ENCODE peak calls at places on chromosomes 13 and 19, in four cellular contexts. Z is astrocyte of the spinal cord, J is retinal pigment epithelial cell, P is pancreas. D is an unnamed sample.

GRCh38 chr19:40424637-40425449 is 949 bp downstream of the SERTAD1 start:
- DNase-seq in Z (peak), P (no peak), J (no peak), D (no peak)

GRCh38 chr19:2720777-2721569 is at the start of gene DIRAS1:
- DNase-seq in P (no peak), J (no peak), Z (no peak), D (no peak)

GRCh38 chr19:40530091-40530901 is 46.4 kb upstream of the SHKBP1 start:
- DNase-seq in J (no peak), Z (no peak), P (peak), D (no peak)

GRCh38 chr13:19088416-19088815 is 93.2 kb downstream of the TUBA3C start:
- DNase-seq in P (no peak), J (no peak), Z (no peak), D (no peak)

GRCh38 chr19:23783634-23784033 is 24.9 kb upstream of the ZNF681 start:
- DNase-seq in Z (no peak), J (no peak), P (no peak), D (no peak)

GRCh38 chr13:72565893-72566292 is 161.5 kb downstream of the MZT1 start:
- DNase-seq in Z (peak), P (no peak), J (no peak), D (no peak)

GRCh38 chr19:42196011-42197001 is 21.2 kb downstream of the DEDD2 start:
- DNase-seq in J (no peak), P (no peak), Z (no peak), D (no peak)

GRCh38 chr19:33639034-33639681 is 17.4 kb downstream of the CHST8 start:
- DNase-seq in Z (no peak), P (no peak), J (no peak), D (no peak)

GRCh38 chr13:113045214-113046007 is 60.2 kb upstream of the F7 start:
- DNase-seq in P (peak), Z (no peak), J (no peak), D (no peak)

GRCh38 chr13:80273717-80274116 is 67.2 kb downstream of the SPRY2 start:
- DNase-seq in Z (no peak), P (no peak), J (no peak), D (no peak)

GRCh38 chr19:16442386-16443276 is 29.1 kb downstream of the EPS15L1 start:
- DNase-seq in J (no peak), Z (no peak), P (peak), D (peak)

GRCh38 chr13:36385471-36385870 is 39.3 kb upstream of the SPART start:
- DNase-seq in J (peak), P (no peak), Z (no peak), D (no peak)

GRCh38 chr19:8831373-8831772 is 731 bp downstream of the ZNF558 start:
- DNase-seq in J (no peak), Z (no peak), P (no peak), D (no peak)

GRCh38 chr19:8835877-8836276 is 3.7 kb downstream of the MBD3L1 start:
- DNase-seq in Z (no peak), J (no peak), P (no peak), D (no peak)

GRCh38 chr19:8835446-8835845 is 3.3 kb downstream of the MBD3L1 start:
- DNase-seq in J (no peak), Z (no peak), P (no peak), D (no peak)

GRCh38 chr19:8832132-8833021 is at the start of the genes MBD3L1 and ZNF558:
- DNase-seq in J (peak), P (peak), Z (peak), D (peak)

GRCh38 chr19:8831832-8832131 is 322 bp downstream of the ZNF558 start:
- DNase-seq in Z (no peak), P (no peak), J (no peak), D (no peak)
- H3K4me3 ChIP-seq in Z (peak), P (peak), J (peak), D (peak)

GRCh38 chr19:6273701-6274601 is 5.8 kb downstream of the MLLT1 start:
- DNase-seq in P (peak), Z (peak), J (no peak), D (peak)
- H3K4me3 ChIP-seq in P (no peak), Z (peak), J (no peak), D (peak)

DNA sequence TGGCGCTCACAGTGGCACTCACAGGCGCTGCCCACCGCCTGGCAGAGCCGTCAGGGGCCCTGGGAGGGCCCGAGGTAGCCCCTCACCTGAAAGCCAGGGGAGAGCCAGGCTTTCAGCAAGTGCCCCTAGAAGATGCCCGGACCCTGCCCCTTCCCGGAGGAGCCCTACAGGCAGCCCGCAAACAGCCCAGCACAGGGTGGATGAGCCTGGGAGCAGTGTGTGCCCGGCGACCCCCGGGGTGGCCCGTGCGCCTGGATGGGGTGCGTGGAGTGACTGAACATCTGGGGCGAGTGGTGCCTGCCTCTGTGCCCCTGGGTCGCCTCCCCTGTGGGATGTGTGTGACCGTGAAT is 1.4 kb downstream of the CRLF1 start:
- DNase-seq in P (no peak), Z (no peak), J (no peak), D (no peak)
- H3K4me3 ChIP-seq in P (no peak), Z (no peak), J (no peak), D (no peak)

GRCh38 chr13:97109256-97109655 is 112.9 kb upstream of the MBNL2 start:
- DNase-seq in Z (no peak), J (no peak), P (no peak), D (no peak)
- H3K4me3 ChIP-seq in Z (no peak), J (no peak), P (no peak), D (no peak)

GRCh38 chr13:52868190-52868589 is 19.8 kb upstream of the PCDH8 start:
- DNase-seq in J (no peak), Z (no peak), P (no peak), D (no peak)
- H3K4me3 ChIP-seq in J (no peak), Z (no peak), P (no peak), D (no peak)

DNA sequence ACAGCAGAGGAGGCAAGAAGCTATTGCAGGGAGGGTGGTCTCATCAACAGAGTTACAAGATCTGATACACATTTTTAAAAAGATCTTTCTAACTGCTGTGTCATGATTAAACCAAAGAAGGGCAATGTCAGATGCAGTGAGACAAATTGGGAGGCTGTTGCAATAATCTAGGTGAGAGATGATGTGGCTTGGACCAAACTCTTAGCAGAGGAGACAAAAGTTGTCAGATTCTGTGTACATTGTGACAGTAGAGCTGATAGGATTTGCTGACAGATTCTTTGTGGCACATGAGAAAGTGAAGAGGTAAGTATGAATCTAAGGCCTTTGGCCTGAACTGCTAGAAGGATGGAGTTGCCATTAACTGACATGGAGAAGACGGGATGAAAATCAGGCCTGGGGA is 12.9 kb upstream of the LRRC63 start:
- DNase-seq in J (no peak), Z (no peak), P (no peak), D (no peak)
- H3K4me3 ChIP-seq in J (no peak), Z (no peak), P (no peak), D (no peak)

DNA sequence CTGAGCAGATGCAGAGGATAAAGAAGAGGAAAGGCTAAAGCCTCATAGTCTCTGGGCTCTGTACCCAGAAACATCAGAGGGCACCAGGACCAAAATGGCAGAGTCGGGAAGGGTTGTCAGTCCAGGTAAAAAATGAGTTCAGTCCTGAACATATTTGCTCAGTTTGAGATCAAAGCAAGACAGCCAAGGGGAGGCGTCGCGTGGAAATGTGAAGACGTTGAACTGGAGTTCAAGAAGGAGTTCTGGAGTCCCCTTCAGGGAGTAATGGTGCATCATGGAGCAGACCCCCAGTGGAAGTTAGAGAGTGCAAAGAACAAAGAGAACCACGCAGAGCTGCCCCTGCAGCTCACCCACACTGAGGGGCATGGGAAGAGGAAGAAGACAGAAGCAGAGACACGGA is 4.8 kb downstream of the COL4A1 start:
- DNase-seq in Z (no peak), P (no peak), J (no peak), D (no peak)
- H3K4me3 ChIP-seq in Z (no peak), P (no peak), J (no peak), D (no peak)

GRCh38 chr19:17575871-17576757 is 20.7 kb downstream of the COLGALT1 start:
- DNase-seq in P (no peak), Z (no peak), J (no peak), D (no peak)

GRCh38 chr19:17577698-17578097 is 22.2 kb downstream of the COLGALT1 start:
- DNase-seq in P (no peak), Z (no peak), J (no peak), D (no peak)

GRCh38 chr19:17579523-17580244 is 24.2 kb downstream of the COLGALT1 start:
- DNase-seq in J (no peak), P (peak), Z (peak), D (no peak)

GRCh38 chr19:17580470-17581000 is 25.1 kb downstream of the COLGALT1 start:
- DNase-seq in P (no peak), J (no peak), Z (no peak), D (no peak)

DNA sequence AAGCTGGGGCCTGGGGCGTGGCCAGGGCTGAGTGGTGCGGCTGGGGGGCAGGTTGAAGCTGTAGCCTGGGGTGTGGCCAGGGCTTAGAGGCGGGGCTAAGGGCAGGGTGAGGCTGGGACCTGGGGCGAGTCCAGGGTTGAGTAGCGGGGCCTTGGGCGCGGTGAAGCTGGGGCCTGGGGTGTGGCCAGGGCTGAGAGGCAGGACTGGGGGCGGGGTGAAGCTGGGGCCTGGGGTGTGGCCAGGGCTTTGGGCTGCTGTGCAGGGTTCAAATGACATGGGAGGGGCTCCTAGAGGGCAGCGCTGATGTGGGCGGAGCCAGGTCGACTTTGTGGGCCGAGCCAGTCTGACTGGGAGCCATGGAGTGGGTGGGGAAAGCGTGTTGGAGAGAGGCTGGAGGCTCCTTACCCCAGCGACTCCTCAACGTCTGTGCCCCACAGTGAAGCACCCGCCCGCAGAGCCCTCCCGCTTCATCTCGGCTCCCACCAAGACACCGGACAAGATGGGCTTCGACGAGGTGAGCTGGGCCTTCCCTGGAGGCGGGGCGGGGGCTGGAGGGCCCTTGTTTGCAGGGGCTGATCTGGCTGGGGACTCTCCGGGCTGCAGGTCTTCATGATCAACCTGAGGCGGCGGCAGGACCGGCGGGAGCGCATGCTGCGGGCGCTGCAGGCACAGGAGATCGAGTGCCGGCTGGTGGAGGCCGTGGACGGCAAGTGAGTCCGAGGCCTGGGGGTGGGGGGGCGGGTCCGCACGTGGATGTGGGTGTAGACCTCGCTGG is 21.5 kb downstream of the COLGALT1 start:
- DNase-seq in J (no peak), P (peak), Z (peak), D (no peak)
- H3K4me3 ChIP-seq in J (no peak), P (no peak), Z (no peak), D (no peak)